ENCODE peak calls at places on chromosomes 13 and 19, in eight cellular contexts. Y, M, N, V, I, F, O and X are unnamed samples.

GRCh38 chr19:11530432-11530831 is 1.5 kb upstream of the ECSIT start:
- DNase-seq in F (peak), I (peak), M (peak), O (peak), V (peak), Y (peak), N (peak), X (peak)

GRCh38 chr13:30453727-30454126 is 12.0 kb downstream of the HMGB1 start:
- DNase-seq in O (no peak), F (no peak), M (peak), Y (peak), V (no peak), N (peak), I (no peak), X (no peak)

GRCh38 chr19:45253396-45254027 is 2.4 kb downstream of the MARK4 start:
- DNase-seq in Y (peak), V (no peak), N (peak), I (no peak), F (no peak), O (no peak), M (peak), X (no peak)

GRCh38 chr19:11538232-11539036 is at the start of gene CNN1:
- DNase-seq in O (peak), Y (peak), I (peak), M (peak), F (no peak), V (peak), N (peak), X (no peak)

GRCh38 chr13:111514646-111515617 is 194.5 kb downstream of the TEX29 start:
- DNase-seq in Y (no peak), I (no peak), V (no peak), N (no peak), M (no peak), O (no peak), F (no peak), X (no peak)

GRCh38 chr19:42295831-42296525 is 6.0 kb upstream of the PRR19 start:
- DNase-seq in I (peak), F (no peak), V (peak), N (peak), Y (peak), O (no peak), M (peak), X (peak)

GRCh38 chr19:29467824-29468401 is 57.9 kb upstream of the VSTM2B start:
- DNase-seq in O (no peak), I (no peak), M (peak), F (no peak), Y (peak), V (no peak), N (peak), X (peak)

GRCh38 chr19:19662344-19662743 is 1.1 kb downstream of the ATP13A1 start:
- DNase-seq in F (no peak), Y (no peak), I (no peak), V (peak), M (no peak), N (no peak), O (no peak), X (no peak)

GRCh38 chr19:40217921-40218890 is at the start of gene TTC9B:
- DNase-seq in V (no peak), Y (no peak), M (no peak), O (no peak), N (no peak), I (no peak), F (no peak), X (no peak)

GRCh38 chr13:102286326-102286725 is 115.5 kb downstream of the FGF14 start:
- DNase-seq in M (peak), F (no peak), Y (peak), O (peak), N (peak), V (no peak), I (no peak), X (no peak)

GRCh38 chr13:42967660-42968059 is 24.4 kb downstream of the EPSTI1 start:
- DNase-seq in Y (no peak), F (no peak), V (no peak), O (no peak), M (no peak), I (no peak), N (no peak), X (no peak)

GRCh38 chr19:38362076-38362945 is 12.1 kb upstream of the PSMD8 start:
- DNase-seq in N (peak), I (peak), M (peak), O (no peak), Y (peak), F (peak), V (peak), X (peak)

GRCh38 chr13:30033681-30034447 is 183.4 kb upstream of the UBL3 start:
- DNase-seq in V (no peak), M (peak), N (peak), I (no peak), Y (peak), F (no peak), O (peak), X (no peak)

GRCh38 chr19:1041835-1042685 is 2.2 kb downstream of the ABCA7 start:
- DNase-seq in F (peak), O (no peak), Y (peak), I (no peak), V (no peak), N (no peak), M (no peak), X (no peak)